ENCODE peak calls at places on chromosomes 1 and 21, in ten cellular contexts. V is A172; S is stimulated activated CD8-positive, alpha-beta memory T cell treated with anti-CD3 and anti-CD28 coated beads, Interleukin-12 subunit alpha, Interleukin-12 subunit beta, amount 100 ng/mL, for 1 hour; P is NAMALWA; F is NCI-H1417; W is NCI-H460; Q is activated T-helper 1 cell treated with Interleukin-2 at 50 U/mL for 16 hours; J is posterior vena cava; Y is brain pericyte; X is sciatic nerve. R is an unnamed sample.

GRCh38 chr1:38135621-38136414 is 89.2 kb upstream of the POU3F1 start:
- DNase-seq in S (no peak), W (no peak), X (no peak), V (no peak), J (no peak), F (peak), Y (no peak), P (no peak), Q (no peak), R (no peak)

GRCh38 chr1:2587071-2587859 is 688 bp downstream of the PRXL2B start:
- DNase-seq in P (no peak), W (no peak), Q (no peak), S (no peak), J (no peak), V (no peak), F (no peak), X (peak), Y (no peak), R (peak)

GRCh38 chr1:229221106-229222019 is 49.5 kb upstream of the RAB4A start:
- DNase-seq in F (peak), P (no peak), W (peak), X (peak), Y (no peak), J (no peak), V (peak), S (no peak), Q (no peak), R (no peak)

GRCh38 chr1:28313710-28314510 is 14.9 kb upstream of the MED18 start:
- DNase-seq in Q (no peak), J (peak), W (peak), V (peak), S (no peak), X (no peak), F (no peak), Y (no peak), P (no peak), R (no peak)

GRCh38 chr1:113872219-113872934 is 865 bp upstream of the PTPN22 start:
- DNase-seq in F (no peak), P (peak), J (no peak), X (no peak), S (no peak), Y (no peak), Q (no peak), W (no peak), V (no peak), R (no peak)

GRCh38 chr1:16398371-16398953 is 31.4 kb downstream of the SZRD1 start:
- DNase-seq in Q (no peak), X (no peak), Y (no peak), W (no peak), F (no peak), P (no peak), S (no peak), V (no peak), J (no peak), R (no peak)

GRCh38 chr21:42160111-42160949 is 58.6 kb upstream of the ABCG1 start:
- DNase-seq in Y (no peak), W (no peak), V (no peak), Q (no peak), F (no peak), S (no peak), X (no peak), P (no peak), J (no peak), R (no peak)

GRCh38 chr1:82160036-82160435 is 359.3 kb downstream of the ADGRL2 start:
- DNase-seq in Y (no peak), Q (no peak), S (no peak), P (no peak), W (no peak), X (no peak), V (peak), J (no peak), F (no peak), R (no peak)